ENCODE peak calls at places on chromosomes 13 and 19, in ten cellular contexts. T is tibial nerve; M is CD4-positive, alpha-beta T cell; I is mucosa of descending colon; F is AG10803; A is Peyer's patch; P is thoracic aorta; Q is NB4; O is progenitor cell of endocrine pancreas; J is Calu3. C is an unnamed sample.

GRCh38 chr19:44260343-44260681 is 626 bp downstream of the ZNF233 start:
- DNase-seq in J (peak), Q (no peak), M (no peak), T (no peak), F (no peak), P (no peak), O (no peak), I (peak), A (no peak), C (no peak)

GRCh38 chr19:38045554-38046253 is 138.7 kb downstream of the SIPA1L3 start:
- DNase-seq in I (no peak), J (no peak), F (no peak), A (no peak), T (no peak), P (no peak), Q (no peak), O (no peak), M (no peak), C (no peak)

GRCh38 chr19:41540041-41540695 is 35.8 kb upstream of the CEACAM21 start:
- DNase-seq in A (no peak), M (no peak), J (no peak), I (no peak), P (no peak), F (peak), Q (no peak), T (no peak), O (no peak), C (no peak)

GRCh38 chr13:111577956-111578595 is 257.6 kb downstream of the TEX29 start:
- DNase-seq in T (no peak), Q (no peak), I (no peak), O (no peak), P (no peak), A (no peak), J (no peak), M (no peak), F (no peak), C (no peak)

GRCh38 chr13:105139380-105140285 is 1395.8 kb downstream of the EFNB2 start:
- DNase-seq in P (no peak), T (peak), I (peak), O (no peak), J (no peak), Q (peak), A (no peak), F (peak), M (peak), C (peak)

GRCh38 chr19:30649934-30650614 is 277.9 kb downstream of the ZNF536 start:
- DNase-seq in O (no peak), T (peak), Q (peak), I (peak), J (peak), F (peak), P (no peak), M (no peak), A (no peak), C (no peak)

GRCh38 chr13:44974056-44974798 is 15.0 kb downstream of the NUFIP1 start:
- DNase-seq in M (no peak), F (peak), P (peak), T (peak), I (peak), J (no peak), A (no peak), Q (peak), O (no peak), C (no peak)

GRCh38 chr13:70708744-70709143 is 600.5 kb upstream of the KLHL1 start:
- DNase-seq in J (no peak), Q (no peak), P (no peak), T (no peak), A (no peak), F (no peak), M (no peak), I (no peak), O (no peak), C (no peak)

GRCh38 chr13:54513254-54513653 is 1484.6 kb downstream of the OLFM4 start:
- DNase-seq in J (no peak), T (no peak), M (no peak), A (no peak), O (no peak), P (no peak), F (no peak), I (no peak), Q (no peak), C (no peak)

GRCh38 chr13:28499579-28499978 is 4.7 kb upstream of the FLT1 start:
- DNase-seq in O (no peak), Q (no peak), J (no peak), F (no peak), M (no peak), I (no peak), P (no peak), T (no peak), A (no peak), C (no peak)

GRCh38 chr19:4909172-4909896 is at the start of gene UHRF1:
- DNase-seq in A (peak), J (peak), I (peak), Q (peak), O (peak), M (no peak), P (no peak), F (no peak), T (no peak), C (no peak)

GRCh38 chr13:75766636-75767035 is 130.5 kb downstream of the LMO7 start:
- DNase-seq in T (no peak), F (no peak), M (no peak), I (no peak), P (no peak), J (no peak), Q (no peak), O (no peak), A (no peak), C (no peak)

GRCh38 chr19:12112238-12112637 is 27.9 kb downstream of the ZNF20 start:
- DNase-seq in A (no peak), Q (no peak), P (no peak), I (no peak), T (no peak), M (no peak), J (no peak), F (peak), O (no peak), C (no peak)

GRCh38 chr19:51710163-51710562 is 13.6 kb downstream of the HAS1 start:
- DNase-seq in J (no peak), O (no peak), A (no peak), Q (no peak), P (no peak), F (peak), I (no peak), M (no peak), T (no peak), C (peak)

GRCh38 chr13:66927562-66927961 is 302.6 kb downstream of the PCDH9 start:
- DNase-seq in F (no peak), J (no peak), A (no peak), Q (no peak), T (no peak), P (no peak), M (no peak), O (no peak), I (no peak), C (no peak)

GRCh38 chr19:36246006-36246391 is 31.1 kb downstream of the ZNF146 start:
- DNase-seq in I (no peak), M (no peak), O (no peak), P (no peak), J (no peak), A (no peak), F (peak), T (no peak), Q (no peak), C (no peak)

GRCh38 chr13:101556676-101557121 is 104.2 kb downstream of the ITGBL1 start:
- DNase-seq in I (no peak), J (no peak), F (peak), T (no peak), Q (no peak), P (no peak), O (no peak), A (no peak), M (no peak), C (no peak)

GRCh38 chr19:8367327-8368001 is 3.5 kb downstream of the ANGPTL4 start:
- DNase-seq in T (peak), M (no peak), I (peak), J (peak), P (peak), Q (peak), F (peak), A (peak), O (no peak), C (no peak)

GRCh38 chr13:79503473-79504017 is 22.6 kb downstream of the NDFIP2 start:
- DNase-seq in O (no peak), T (no peak), J (no peak), A (no peak), M (no peak), Q (no peak), I (no peak), F (no peak), P (no peak), C (no peak)

GRCh38 chr19:51124729-51125128 is at the start of gene SIGLEC9:
- DNase-seq in F (no peak), A (no peak), Q (no peak), P (no peak), T (peak), I (no peak), J (no peak), M (no peak), O (no peak), C (peak)

GRCh38 chr13:74248477-74248876 is 114.3 kb upstream of the KLF12 start:
- DNase-seq in Q (no peak), A (no peak), O (no peak), F (no peak), P (no peak), M (no peak), J (no peak), I (no peak), T (no peak), C (no peak)

GRCh38 chr13:30898721-30899188 is 7.3 kb upstream of the MEDAG start:
- DNase-seq in M (no peak), T (peak), F (peak), O (no peak), Q (no peak), A (no peak), I (peak), P (peak), J (no peak), C (no peak)

GRCh38 chr13:44116562-44117315 is 237.0 kb downstream of the LACC1 start:
- DNase-seq in A (no peak), F (peak), J (no peak), O (no peak), I (no peak), P (no peak), Q (peak), M (no peak), T (no peak), C (no peak)

GRCh38 chr13:75372517-75372916 is 109.5 kb downstream of the TBC1D4 start:
- DNase-seq in J (peak), Q (peak), M (no peak), P (no peak), I (peak), T (peak), A (no peak), F (peak), O (no peak), C (no peak)

GRCh38 chr13:73323615-73324014 is 264.8 kb downstream of the KLF5 start:
- DNase-seq in P (no peak), O (no peak), I (no peak), T (no peak), Q (no peak), J (no peak), M (no peak), A (no peak), F (no peak), C (no peak)

GRCh38 chr13:113616281-113616906 is 31.8 kb downstream of the TFDP1 start:
- DNase-seq in P (no peak), J (no peak), F (no peak), Q (peak), I (no peak), M (no peak), A (no peak), T (peak), O (no peak), C (peak)

GRCh38 chr19:44808463-44809371 is at the start of gene BCAM:
- DNase-seq in P (no peak), A (peak), F (peak), J (peak), M (no peak), Q (no peak), O (peak), I (peak), T (peak), C (no peak)

GRCh38 chr13:32821149-32821688 is 195.0 kb upstream of the KL start:
- DNase-seq in M (no peak), P (no peak), F (no peak), T (no peak), A (no peak), O (no peak), I (no peak), Q (no peak), J (no peak), C (no peak)

GRCh38 chr19:58356971-58357797 is 3.9 kb upstream of the A1BG start:
- DNase-seq in M (no peak), P (no peak), F (peak), I (no peak), A (no peak), O (no peak), Q (no peak), J (no peak), T (no peak), C (no peak)

GRCh38 chr19:58362272-58362994 is at the start of gene ZNF497:
- DNase-seq in T (peak), M (peak), J (peak), A (peak), P (peak), I (peak), O (peak), F (peak), Q (peak), C (peak)

GRCh38 chr19:58357798-58358145 is 4.5 kb upstream of the A1BG start:
- DNase-seq in I (no peak), O (no peak), T (no peak), P (no peak), M (no peak), Q (no peak), J (no peak), A (no peak), F (no peak), C (no peak)

GRCh38 chr19:58364127-58364526 is 1.6 kb upstream of the ZNF497 start:
- DNase-seq in Q (peak), T (no peak), M (no peak), J (no peak), F (no peak), A (no peak), I (no peak), O (no peak), P (no peak), C (no peak)

GRCh38 chr19:58361900-58362271 is 665 bp downstream of the ZNF497 start:
- DNase-seq in P (no peak), I (no peak), J (peak), M (no peak), Q (peak), A (no peak), T (no peak), F (peak), O (peak), C (no peak)
- TF ChIP-seq CTCF in P (no peak), I (no peak), J (no peak), M (no peak), Q (no peak), A (no peak), T (no peak), F (no peak), O (no peak), C (no peak)

GRCh38 chr13:88068975-88069374 is 397.8 kb downstream of the SLITRK5 start:
- DNase-seq in I (peak), T (no peak), F (no peak), O (no peak), M (no peak), A (no peak), P (no peak), Q (peak), J (no peak), C (no peak)
- TF ChIP-seq CTCF in I (no peak), T (no peak), F (no peak), O (no peak), M (no peak), A (no peak), P (no peak), Q (peak), J (no peak), C (no peak)

GRCh38 chr13:49084961-49085360 is 109.2 kb downstream of the FNDC3A start:
- DNase-seq in F (no peak), Q (no peak), I (no peak), T (no peak), O (no peak), P (no peak), J (no peak), M (no peak), A (no peak), C (no peak)

GRCh38 chr13:49086711-49087110 is 111.0 kb downstream of the FNDC3A start:
- DNase-seq in O (no peak), I (no peak), P (no peak), F (peak), Q (no peak), J (no peak), A (no peak), T (no peak), M (no peak), C (no peak)

GRCh38 chr13:49082653-49083536 is 107.2 kb downstream of the FNDC3A start:
- DNase-seq in M (no peak), P (no peak), T (no peak), I (no peak), J (no peak), F (peak), O (no peak), Q (no peak), A (no peak), C (no peak)
- TF ChIP-seq CTCF in M (no peak), P (no peak), T (no peak), I (no peak), J (no peak), F (no peak), O (no peak), Q (no peak), A (no peak), C (no peak)

GRCh38 chr13:57932071-57932470 is 300.5 kb downstream of the PCDH17 start:
- DNase-seq in M (no peak), J (no peak), P (no peak), I (no peak), F (no peak), O (no peak), Q (no peak), A (no peak), T (no peak), C (no peak)
- TF ChIP-seq CTCF in M (no peak), J (no peak), P (no peak), I (no peak), F (no peak), O (no peak), Q (no peak), A (no peak), T (no peak), C (no peak)

DNA sequence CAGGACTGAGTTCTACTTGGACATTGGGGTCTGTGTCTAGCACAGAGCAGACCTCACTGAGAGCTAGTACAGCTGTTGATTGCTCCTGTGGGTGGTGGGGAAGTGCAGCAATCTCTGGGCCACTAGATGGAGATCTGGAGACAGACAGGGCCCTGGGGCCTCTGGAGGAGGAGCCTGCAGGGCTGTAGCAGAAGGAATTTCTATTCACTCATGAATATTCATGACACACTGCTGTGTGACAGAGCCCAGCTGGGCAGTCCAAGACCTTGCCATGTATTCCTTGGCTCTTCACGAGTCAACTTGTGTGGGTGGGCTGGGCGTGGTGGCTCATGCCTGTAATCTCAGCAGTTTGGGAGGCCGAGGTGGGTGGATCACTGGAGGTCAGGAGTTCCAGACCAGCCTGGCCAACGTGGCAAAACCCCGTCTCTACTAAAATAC is 37.5 kb downstream of the SUGP2 start:
- DNase-seq in I (peak), T (no peak), M (no peak), Q (peak), P (no peak), A (no peak), J (peak), O (no peak), F (peak), C (no peak)
- TF ChIP-seq CTCF in I (no peak), T (no peak), M (no peak), Q (peak), P (no peak), A (peak), J (no peak), O (peak), F (peak), C (no peak)

DNA sequence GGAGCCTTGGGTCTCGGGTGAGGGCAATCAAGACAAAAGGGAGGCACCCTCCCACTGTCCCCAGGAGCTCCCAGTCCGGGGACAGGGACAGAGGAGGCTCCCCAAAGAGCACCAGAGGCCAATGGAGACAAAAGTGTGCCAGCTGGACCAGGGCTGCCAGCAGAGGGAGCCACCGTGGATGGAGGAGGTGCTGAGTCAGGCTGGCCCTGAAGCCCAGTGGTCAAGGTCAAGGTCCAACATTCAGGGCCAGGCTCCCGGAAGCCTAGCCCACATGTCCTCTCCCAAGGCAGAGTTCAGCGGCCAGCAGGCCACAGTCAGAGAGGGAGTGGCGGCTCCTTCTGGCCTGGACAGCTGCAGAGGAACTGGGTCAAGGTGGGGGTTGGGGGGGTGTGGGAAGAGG is 8.4 kb downstream of the COL5A3 start:
- DNase-seq in T (no peak), A (peak), F (peak), P (no peak), M (no peak), I (peak), Q (peak), O (no peak), J (peak), C (no peak)
- TF ChIP-seq CTCF in T (peak), A (peak), F (peak), P (no peak), M (no peak), I (no peak), Q (peak), O (peak), J (peak), C (no peak)